ENCODE peak calls at places on chromosome X, in five cellular contexts. One of them, this sample, is unnamed.

GRCh38 chrX:133838761-133839676 is 146.4 kb downstream of the GPC3 start:
- DNase-seq in epithelial cell of esophagus: peak
- DNase-seq in left ventricle myocardium inferior: no peak
- DNase-seq in keratinocyte: no peak
- DNase-seq in cardiac fibroblast: peak
- DNase-seq in this sample: peak

GRCh38 chrX:74925210-74926088 is at the start of gene NEXMIF:
- DNase-seq in epithelial cell of esophagus: peak
- DNase-seq in left ventricle myocardium inferior: peak
- DNase-seq in keratinocyte: no peak
- DNase-seq in cardiac fibroblast: peak
- DNase-seq in this sample: peak

GRCh38 chrX:112164420-112164819 is 81.8 kb upstream of the TRPC5 start:
- DNase-seq in epithelial cell of esophagus: no peak
- DNase-seq in left ventricle myocardium inferior: no peak
- DNase-seq in keratinocyte: no peak
- DNase-seq in cardiac fibroblast: no peak
- DNase-seq in this sample: no peak

GRCh38 chrX:86047174-86047991 is at the start of gene CHM:
- DNase-seq in epithelial cell of esophagus: peak
- DNase-seq in left ventricle myocardium inferior: peak
- DNase-seq in keratinocyte: peak
- DNase-seq in cardiac fibroblast: peak
- DNase-seq in this sample: peak

GRCh38 chrX:39839371-39839770 is 258.4 kb downstream of the BCOR start:
- DNase-seq in epithelial cell of esophagus: no peak
- DNase-seq in left ventricle myocardium inferior: no peak
- DNase-seq in keratinocyte: no peak
- DNase-seq in cardiac fibroblast: no peak
- DNase-seq in this sample: no peak

GRCh38 chrX:9315086-9315485 is 149.8 kb upstream of the TBL1X start:
- DNase-seq in epithelial cell of esophagus: no peak
- DNase-seq in left ventricle myocardium inferior: no peak
- DNase-seq in keratinocyte: no peak
- DNase-seq in cardiac fibroblast: no peak
- DNase-seq in this sample: peak

GRCh38 chrX:20712811-20713210 is 446.1 kb upstream of the RPS6KA3 start:
- DNase-seq in epithelial cell of esophagus: no peak
- DNase-seq in left ventricle myocardium inferior: no peak
- DNase-seq in keratinocyte: no peak
- DNase-seq in cardiac fibroblast: no peak
- DNase-seq in this sample: no peak

GRCh38 chrX:23888887-23889501 is 18.7 kb downstream of the APOO start:
- DNase-seq in epithelial cell of esophagus: peak
- DNase-seq in left ventricle myocardium inferior: no peak
- DNase-seq in keratinocyte: no peak
- DNase-seq in cardiac fibroblast: no peak
- DNase-seq in this sample: peak

GRCh38 chrX:13778916-13779315 is 38.0 kb downstream of the GPM6B start:
- DNase-seq in epithelial cell of esophagus: peak
- DNase-seq in left ventricle myocardium inferior: no peak
- DNase-seq in keratinocyte: no peak
- DNase-seq in cardiac fibroblast: peak
- DNase-seq in this sample: peak

GRCh38 chrX:78102100-78102499 is 1.9 kb upstream of the PGK1 start:
- DNase-seq in epithelial cell of esophagus: no peak
- DNase-seq in left ventricle myocardium inferior: no peak
- DNase-seq in keratinocyte: no peak
- DNase-seq in cardiac fibroblast: peak
- DNase-seq in this sample: no peak

GRCh38 chrX:9635805-9636204 is 129.8 kb downstream of the GPR143 start:
- DNase-seq in epithelial cell of esophagus: peak
- DNase-seq in left ventricle myocardium inferior: no peak
- DNase-seq in keratinocyte: no peak
- DNase-seq in cardiac fibroblast: no peak
- DNase-seq in this sample: peak

GRCh38 chrX:74465424-74465823 is 44.1 kb downstream of the SLC16A2 start:
- DNase-seq in epithelial cell of esophagus: no peak
- DNase-seq in left ventricle myocardium inferior: no peak
- DNase-seq in keratinocyte: no peak
- DNase-seq in cardiac fibroblast: peak
- DNase-seq in this sample: peak

GRCh38 chrX:133527415-133527814 is 112.1 kb upstream of the GPC4 start:
- DNase-seq in epithelial cell of esophagus: peak
- DNase-seq in left ventricle myocardium inferior: no peak
- DNase-seq in keratinocyte: no peak
- DNase-seq in cardiac fibroblast: no peak
- DNase-seq in this sample: no peak

GRCh38 chrX:70439016-70439415 is 5.6 kb upstream of the DLG3 start:
- DNase-seq in epithelial cell of esophagus: peak
- DNase-seq in left ventricle myocardium inferior: no peak
- DNase-seq in keratinocyte: no peak
- DNase-seq in cardiac fibroblast: peak
- DNase-seq in this sample: no peak

GRCh38 chrX:117998171-117998570 is 118.4 kb downstream of the KLHL13 start:
- DNase-seq in epithelial cell of esophagus: no peak
- DNase-seq in left ventricle myocardium inferior: no peak
- DNase-seq in keratinocyte: no peak
- DNase-seq in cardiac fibroblast: no peak
- DNase-seq in this sample: no peak

GRCh38 chrX:105564536-105564935 is 257.8 kb upstream of the NRK start:
- DNase-seq in epithelial cell of esophagus: peak
- DNase-seq in left ventricle myocardium inferior: no peak
- DNase-seq in keratinocyte: no peak
- DNase-seq in cardiac fibroblast: peak
- DNase-seq in this sample: peak

GRCh38 chrX:3468031-3468430 is 121.6 kb upstream of the MXRA5 start:
- DNase-seq in epithelial cell of esophagus: no peak
- DNase-seq in left ventricle myocardium inferior: no peak
- DNase-seq in keratinocyte: no peak
- DNase-seq in cardiac fibroblast: no peak
- DNase-seq in this sample: no peak

GRCh38 chrX:8424941-8425340 is 39.7 kb upstream of the VCX3B start:
- DNase-seq in epithelial cell of esophagus: peak
- DNase-seq in left ventricle myocardium inferior: no peak
- DNase-seq in keratinocyte: no peak
- DNase-seq in cardiac fibroblast: no peak
- DNase-seq in this sample: no peak

GRCh38 chrX:110341189-110342035 is 17.2 kb upstream of the RTL9 start:
- DNase-seq in epithelial cell of esophagus: peak
- DNase-seq in left ventricle myocardium inferior: no peak
- DNase-seq in keratinocyte: no peak
- DNase-seq in cardiac fibroblast: peak
- DNase-seq in this sample: peak

GRCh38 chrX:108439434-108439883 is at the start of gene COL4A5:
- DNase-seq in epithelial cell of esophagus: peak
- DNase-seq in left ventricle myocardium inferior: peak
- DNase-seq in keratinocyte: peak
- DNase-seq in cardiac fibroblast: peak
- DNase-seq in this sample: peak

GRCh38 chrX:32842053-32842452 is 369.3 kb downstream of the DMD start:
- DNase-seq in epithelial cell of esophagus: no peak
- DNase-seq in left ventricle myocardium inferior: no peak
- DNase-seq in keratinocyte: no peak
- DNase-seq in cardiac fibroblast: no peak
- DNase-seq in this sample: no peak

GRCh38 chrX:8636442-8636841 is 95.5 kb downstream of the ANOS1 start:
- DNase-seq in epithelial cell of esophagus: no peak
- DNase-seq in left ventricle myocardium inferior: no peak
- DNase-seq in keratinocyte: no peak
- DNase-seq in cardiac fibroblast: no peak
- DNase-seq in this sample: no peak

GRCh38 chrX:68634649-68635227 is 12.7 kb upstream of the STARD8 start:
- DNase-seq in epithelial cell of esophagus: peak
- DNase-seq in left ventricle myocardium inferior: no peak
- DNase-seq in keratinocyte: no peak
- DNase-seq in cardiac fibroblast: no peak
- DNase-seq in this sample: peak

GRCh38 chrX:2677764-2678163 is 13.3 kb upstream of the CD99 start:
- DNase-seq in epithelial cell of esophagus: peak
- DNase-seq in left ventricle myocardium inferior: peak
- DNase-seq in keratinocyte: peak
- DNase-seq in cardiac fibroblast: peak
- DNase-seq in this sample: peak

GRCh38 chrX:132045456-132045855 is 22.4 kb downstream of the STK26 start:
- DNase-seq in epithelial cell of esophagus: no peak
- DNase-seq in left ventricle myocardium inferior: no peak
- DNase-seq in keratinocyte: no peak
- DNase-seq in cardiac fibroblast: peak
- DNase-seq in this sample: no peak

GRCh38 chrX:104789784-104790183 is 223.8 kb downstream of the IL1RAPL2 start:
- DNase-seq in epithelial cell of esophagus: no peak
- DNase-seq in left ventricle myocardium inferior: no peak
- DNase-seq in keratinocyte: no peak
- DNase-seq in cardiac fibroblast: no peak
- DNase-seq in this sample: no peak

GRCh38 chrX:150406559-150406958 is 43.4 kb downstream of the MAMLD1 start:
- DNase-seq in epithelial cell of esophagus: no peak
- DNase-seq in left ventricle myocardium inferior: no peak
- DNase-seq in keratinocyte: no peak
- DNase-seq in cardiac fibroblast: no peak
- DNase-seq in this sample: no peak

GRCh38 chrX:38893441-38893840 is 92.2 kb downstream of the MID1IP1 start:
- DNase-seq in epithelial cell of esophagus: no peak
- DNase-seq in left ventricle myocardium inferior: no peak
- DNase-seq in keratinocyte: no peak
- DNase-seq in cardiac fibroblast: no peak
- DNase-seq in this sample: peak

GRCh38 chrX:11138498-11139390 is 27.6 kb downstream of the HCCS start:
- DNase-seq in epithelial cell of esophagus: no peak
- DNase-seq in left ventricle myocardium inferior: no peak
- DNase-seq in keratinocyte: no peak
- DNase-seq in cardiac fibroblast: no peak
- DNase-seq in this sample: no peak

GRCh38 chrX:11770320-11770719 is 12.3 kb downstream of the MSL3 start:
- DNase-seq in epithelial cell of esophagus: peak
- DNase-seq in left ventricle myocardium inferior: no peak
- DNase-seq in keratinocyte: peak
- DNase-seq in cardiac fibroblast: peak
- DNase-seq in this sample: peak

GRCh38 chrX:71846429-71846828 is 64.2 kb upstream of the NHSL2 start:
- DNase-seq in epithelial cell of esophagus: no peak
- DNase-seq in left ventricle myocardium inferior: no peak
- DNase-seq in keratinocyte: no peak
- DNase-seq in cardiac fibroblast: no peak
- DNase-seq in this sample: no peak

GRCh38 chrX:123626962-123627361 is 105.9 kb downstream of the THOC2 start:
- DNase-seq in epithelial cell of esophagus: peak
- DNase-seq in left ventricle myocardium inferior: no peak
- DNase-seq in keratinocyte: peak
- DNase-seq in cardiac fibroblast: no peak
- DNase-seq in this sample: peak

GRCh38 chrX:104419211-104419610 is 146.8 kb upstream of the IL1RAPL2 start:
- DNase-seq in epithelial cell of esophagus: peak
- DNase-seq in left ventricle myocardium inferior: no peak
- DNase-seq in keratinocyte: peak
- DNase-seq in cardiac fibroblast: no peak
- DNase-seq in this sample: no peak

GRCh38 chrX:1387141-1387776 is 4.7 kb downstream of the SLC25A6 start:
- DNase-seq in epithelial cell of esophagus: no peak
- DNase-seq in left ventricle myocardium inferior: no peak
- DNase-seq in keratinocyte: no peak
- DNase-seq in cardiac fibroblast: no peak
- DNase-seq in this sample: no peak

DNA sequence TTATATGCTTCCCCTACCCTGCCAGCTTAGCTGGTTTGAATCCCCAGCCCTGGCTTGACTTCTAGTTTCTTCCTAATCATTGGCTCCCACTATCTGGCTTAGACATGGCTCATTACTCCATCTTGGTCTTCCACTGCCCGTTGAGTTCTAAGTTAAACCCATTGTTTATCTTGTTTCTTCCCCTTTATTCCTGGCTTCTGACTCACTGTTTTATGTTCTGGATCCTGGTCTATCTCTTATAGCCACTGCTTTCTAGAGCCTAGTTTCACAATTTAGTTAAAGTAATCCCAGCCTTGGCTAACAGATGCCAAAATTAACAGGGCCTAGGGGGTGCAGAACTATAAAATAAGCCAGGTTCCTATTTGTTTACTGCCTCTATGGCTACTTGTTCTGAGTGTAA is 120.9 kb downstream of the ARHGEF9 start:
- DNase-seq in epithelial cell of esophagus: no peak
- DNase-seq in left ventricle myocardium inferior: no peak
- DNase-seq in keratinocyte: no peak
- DNase-seq in cardiac fibroblast: peak
- DNase-seq in this sample: no peak
- TF ChIP-seq CTCF in epithelial cell of esophagus: no peak
- TF ChIP-seq CTCF in left ventricle myocardium inferior: no peak
- TF ChIP-seq CTCF in keratinocyte: no peak
- TF ChIP-seq CTCF in cardiac fibroblast: no peak
- TF ChIP-seq CTCF in this sample: no peak

DNA sequence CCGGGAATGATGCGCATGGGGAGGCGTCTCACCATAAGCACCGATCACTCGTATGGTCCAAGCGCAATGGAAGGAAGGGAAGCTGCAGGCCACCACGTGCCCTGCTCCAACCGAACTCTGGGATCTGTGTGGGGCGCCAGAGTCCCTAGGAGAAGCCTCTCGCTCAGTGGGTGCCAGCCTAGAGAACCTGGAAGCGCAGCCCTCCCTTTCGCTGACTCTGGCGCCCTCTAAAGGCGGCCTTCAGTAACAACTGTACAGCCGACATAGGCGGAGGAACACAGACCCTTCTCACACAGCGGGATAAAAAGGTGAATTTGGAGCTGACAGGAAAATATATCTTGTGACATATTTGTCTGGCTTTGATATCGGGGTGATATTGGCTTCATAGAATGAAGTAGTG is 76.0 kb downstream of the INTS6L start:
- DNase-seq in epithelial cell of esophagus: peak
- DNase-seq in left ventricle myocardium inferior: peak
- DNase-seq in keratinocyte: no peak
- DNase-seq in cardiac fibroblast: peak
- DNase-seq in this sample: peak
- H3K4me3 ChIP-seq in epithelial cell of esophagus: no peak
- H3K4me3 ChIP-seq in left ventricle myocardium inferior: no peak
- H3K4me3 ChIP-seq in keratinocyte: no peak
- H3K4me3 ChIP-seq in cardiac fibroblast: no peak
- H3K4me3 ChIP-seq in this sample: no peak

GRCh38 chrX:145825896-145826295 is 8.3 kb downstream of the SLITRK2 start:
- DNase-seq in epithelial cell of esophagus: peak
- DNase-seq in left ventricle myocardium inferior: no peak
- DNase-seq in keratinocyte: no peak
- DNase-seq in cardiac fibroblast: peak
- DNase-seq in this sample: no peak
- TF ChIP-seq CTCF in epithelial cell of esophagus: no peak
- TF ChIP-seq CTCF in left ventricle myocardium inferior: peak
- TF ChIP-seq CTCF in keratinocyte: no peak
- TF ChIP-seq CTCF in cardiac fibroblast: no peak
- TF ChIP-seq CTCF in this sample: peak

GRCh38 chrX:49053223-49054072 is 5.4 kb upstream of the CCDC120 start:
- DNase-seq in epithelial cell of esophagus: no peak
- DNase-seq in left ventricle myocardium inferior: peak
- DNase-seq in keratinocyte: no peak
- DNase-seq in cardiac fibroblast: peak
- DNase-seq in this sample: peak
- H3K4me3 ChIP-seq in epithelial cell of esophagus: peak
- H3K4me3 ChIP-seq in left ventricle myocardium inferior: peak
- H3K4me3 ChIP-seq in keratinocyte: peak
- H3K4me3 ChIP-seq in cardiac fibroblast: peak
- H3K4me3 ChIP-seq in this sample: peak

GRCh38 chrX:96464880-96465558 is 219.6 kb upstream of the DIAPH2 start:
- DNase-seq in epithelial cell of esophagus: no peak
- DNase-seq in left ventricle myocardium inferior: no peak
- DNase-seq in keratinocyte: no peak
- DNase-seq in cardiac fibroblast: no peak
- DNase-seq in this sample: no peak
- TF ChIP-seq CTCF in epithelial cell of esophagus: no peak
- TF ChIP-seq CTCF in left ventricle myocardium inferior: no peak
- TF ChIP-seq CTCF in keratinocyte: no peak
- TF ChIP-seq CTCF in cardiac fibroblast: no peak
- TF ChIP-seq CTCF in this sample: no peak